ENCODE peak calls at places on chromosome 11, in eight cellular contexts. J is Karpas-422, Y is ovary, K is psoas muscle, O is RCC 7860, E is fibroblast of mammary gland, P is HCT116, L is mesenchymal stem cell. D is an unnamed sample.
A peak's percentile ranks its signal among the peaks of the same experiment; 100 is the strongest.

GRCh38 chr11:6298605-6299004 is 21.7 kb downstream of the CAVIN3 start:
- DNase-seq in J (peak; percentile 66), Y (no peak), K (peak; percentile 27), O (peak; percentile 7), E (peak; percentile 12), P (peak; percentile 51), L (peak; percentile 47), D (no peak)

GRCh38 chr11:68841718-68842426 is at the start of gene CPT1A:
- DNase-seq in J (peak; percentile 86), Y (peak; percentile 80), K (peak; percentile 83), O (peak; percentile 19), E (peak; percentile 59), P (no peak), L (peak; percentile 75), D (no peak)

GRCh38 chr11:33630936-33631748 is 69.5 kb downstream of the C11orf91 start:
- DNase-seq in J (peak; percentile 29), Y (no peak), K (no peak), O (no peak), E (no peak), P (no peak), L (no peak), D (no peak)

GRCh38 chr11:112662554-112662953 is 298.7 kb upstream of the NCAM1 start:
- DNase-seq in J (no peak), Y (no peak), K (no peak), O (no peak), E (no peak), P (no peak), L (no peak), D (no peak)

GRCh38 chr11:820655-821512 is 2.2 kb downstream of the PNPLA2 start:
- DNase-seq in J (no peak), Y (peak; percentile 61), K (peak; percentile 90), O (peak; percentile 85), E (peak; percentile 68), P (no peak), L (peak; percentile 71), D (no peak)

GRCh38 chr11:66857927-66858185 is 992 bp downstream of the LRFN4 start:
- DNase-seq in J (no peak), Y (no peak), K (no peak), O (no peak), E (no peak), P (no peak), L (no peak), D (no peak)

GRCh38 chr11:118625976-118626375 is 18.6 kb downstream of the PHLDB1 start:
- DNase-seq in J (no peak), Y (no peak), K (no peak), O (no peak), E (no peak), P (no peak), L (peak; percentile 17), D (no peak)

GRCh38 chr11:2158291-2158737 is 2.7 kb downstream of the INS start:
- DNase-seq in J (no peak), Y (no peak), K (no peak), O (no peak), E (no peak), P (no peak), L (no peak), D (no peak)

GRCh38 chr11:92269841-92270240 is 45.2 kb downstream of the FAT3 start:
- DNase-seq in J (no peak), Y (no peak), K (no peak), O (no peak), E (no peak), P (no peak), L (no peak), D (no peak)

GRCh38 chr11:94845622-94846021 is 77.5 kb downstream of the AMOTL1 start:
- DNase-seq in J (no peak), Y (no peak), K (no peak), O (no peak), E (peak; percentile 11), P (no peak), L (peak; percentile 40), D (no peak)

GRCh38 chr11:20707876-20708275 is 38.5 kb downstream of the NELL1 start:
- DNase-seq in J (no peak), Y (no peak), K (no peak), O (no peak), E (no peak), P (no peak), L (no peak), D (no peak)

GRCh38 chr11:70048279-70049024 is 29.7 kb upstream of the ANO1 start:
- DNase-seq in J (no peak), Y (no peak), K (no peak), O (no peak), E (no peak), P (peak; percentile 55), L (peak; percentile 12), D (peak; percentile 15)

GRCh38 chr11:96309001-96309642 is 33.9 kb downstream of the MAML2 start:
- DNase-seq in J (no peak), Y (no peak), K (no peak), O (peak; percentile 66), E (peak; percentile 64), P (no peak), L (no peak), D (no peak)

GRCh38 chr11:26418391-26418790 is 86.5 kb downstream of the ANO3 start:
- DNase-seq in J (no peak), Y (no peak), K (no peak), O (no peak), E (peak; percentile 19), P (no peak), L (no peak), D (no peak)

GRCh38 chr11:834371-835316 is 1.9 kb downstream of the CD151 start:
- DNase-seq in J (peak; percentile 49), Y (no peak), K (peak; percentile 87), O (peak; percentile 97), E (peak; percentile 62), P (peak; percentile 72), L (peak; percentile 78), D (no peak)

GRCh38 chr11:70834984-70835560 is 417.3 kb downstream of the SHANK2 start:
- DNase-seq in J (no peak), Y (no peak), K (no peak), O (no peak), E (no peak), P (no peak), L (no peak), D (no peak)

GRCh38 chr11:46639197-46639839 is 22.0 kb downstream of the ATG13 start:
- DNase-seq in J (no peak), Y (no peak), K (no peak), O (no peak), E (no peak), P (no peak), L (no peak), D (no peak)

GRCh38 chr11:2929511-2929879 is 275 bp upstream of the PHLDA2 start:
- DNase-seq in J (no peak), Y (no peak), K (peak; percentile 66), O (peak; percentile 52), E (peak; percentile 70), P (peak; percentile 52), L (peak; percentile 89), D (no peak)

GRCh38 chr11:2580061-2580421 is 119.8 kb downstream of the KCNQ1OT1 start:
- DNase-seq in J (no peak), Y (peak; percentile 15), K (no peak), O (no peak), E (no peak), P (no peak), L (no peak), D (no peak)

D was measured in iPS DF 19.7.